ENCODE peak calls at places on chromosome 1, in four cellular contexts. O is tibial nerve, A is fibroblast of lung, U is Panc1. N is an unnamed sample. For H3K4me1, the result is how much of the 10 kb centered on the place peaks cover.

GRCh38 chr1:27418786-27419185 is 26.4 kb downstream of the GPR3 start:
- DNase-seq in O (no peak), A (no peak), U (no peak), N (no peak)

GRCh38 chr1:232372431-232373225 is 257.3 kb downstream of the SIPA1L2 start:
- DNase-seq in O (no peak), A (no peak), U (no peak), N (no peak)

GRCh38 chr1:14345925-14346550 is 252.4 kb upstream of the KAZN start:
- DNase-seq in O (no peak), A (no peak), U (no peak), N (no peak)

GRCh38 chr1:84358695-84359094 is 39.6 kb upstream of the DNASE2B start:
- DNase-seq in O (no peak), A (no peak), U (no peak), N (no peak)

GRCh38 chr1:185656663-185657062 is 77.5 kb upstream of the HMCN1 start:
- DNase-seq in O (no peak), A (no peak), U (no peak), N (no peak)

GRCh38 chr1:93979718-93980319 is 70.6 kb upstream of the GCLM start:
- DNase-seq in O (peak), A (peak), U (no peak), N (no peak)

GRCh38 chr1:86951430-86951829 is 37.0 kb downstream of the HS2ST1 start:
- DNase-seq in O (no peak), A (no peak), U (no peak), N (no peak)

GRCh38 chr1:110190282-110190929 is 19.7 kb upstream of the KCNC4 start:
- DNase-seq in O (no peak), A (no peak), U (no peak), N (peak)

GRCh38 chr1:181014431-181015257 is 8.0 kb downstream of the STX6 start:
- DNase-seq in O (no peak), A (no peak), U (no peak), N (no peak)

GRCh38 chr1:229664133-229664689 is 38.2 kb downstream of the URB2 start:
- DNase-seq in O (no peak), A (peak), U (no peak), N (peak)

GRCh38 chr1:223203011-223203410 is 60.0 kb upstream of the TLR5 start:
- DNase-seq in O (no peak), A (no peak), U (no peak), N (no peak)

GRCh38 chr1:24735619-24736375 is 9.4 kb upstream of the CLIC4 start:
- DNase-seq in O (no peak), A (peak), U (no peak), N (peak)

GRCh38 chr1:23718482-23718881 is 24.8 kb upstream of the ELOA start:
- DNase-seq in O (no peak), A (peak), U (peak), N (no peak)

GRCh38 chr1:227792216-227793078 is 23.0 kb upstream of the PRSS38 start:
- DNase-seq in O (peak), A (no peak), U (no peak), N (no peak)

GRCh38 chr1:5926686-5927435 is 65.4 kb downstream of the NPHP4 start:
- DNase-seq in O (no peak), A (no peak), U (no peak), N (no peak)
- H3K4me1 ChIP-seq in O (under half), A (under half), U (under half), N (under half)

GRCh38 chr1:31768939-31769704 is 5.0 kb upstream of the ADGRB2 start:
- DNase-seq in O (no peak), A (no peak), U (no peak), N (no peak)

GRCh38 chr1:31769720-31770390 is 5.7 kb upstream of the ADGRB2 start:
- DNase-seq in O (no peak), A (no peak), U (no peak), N (peak)

GRCh38 chr1:31773861-31774260 is 9.7 kb upstream of the ADGRB2 start:
- DNase-seq in O (no peak), A (no peak), U (no peak), N (no peak)

GRCh38 chr1:31772669-31773248 is 8.6 kb upstream of the ADGRB2 start:
- DNase-seq in O (no peak), A (no peak), U (no peak), N (no peak)

DNA sequence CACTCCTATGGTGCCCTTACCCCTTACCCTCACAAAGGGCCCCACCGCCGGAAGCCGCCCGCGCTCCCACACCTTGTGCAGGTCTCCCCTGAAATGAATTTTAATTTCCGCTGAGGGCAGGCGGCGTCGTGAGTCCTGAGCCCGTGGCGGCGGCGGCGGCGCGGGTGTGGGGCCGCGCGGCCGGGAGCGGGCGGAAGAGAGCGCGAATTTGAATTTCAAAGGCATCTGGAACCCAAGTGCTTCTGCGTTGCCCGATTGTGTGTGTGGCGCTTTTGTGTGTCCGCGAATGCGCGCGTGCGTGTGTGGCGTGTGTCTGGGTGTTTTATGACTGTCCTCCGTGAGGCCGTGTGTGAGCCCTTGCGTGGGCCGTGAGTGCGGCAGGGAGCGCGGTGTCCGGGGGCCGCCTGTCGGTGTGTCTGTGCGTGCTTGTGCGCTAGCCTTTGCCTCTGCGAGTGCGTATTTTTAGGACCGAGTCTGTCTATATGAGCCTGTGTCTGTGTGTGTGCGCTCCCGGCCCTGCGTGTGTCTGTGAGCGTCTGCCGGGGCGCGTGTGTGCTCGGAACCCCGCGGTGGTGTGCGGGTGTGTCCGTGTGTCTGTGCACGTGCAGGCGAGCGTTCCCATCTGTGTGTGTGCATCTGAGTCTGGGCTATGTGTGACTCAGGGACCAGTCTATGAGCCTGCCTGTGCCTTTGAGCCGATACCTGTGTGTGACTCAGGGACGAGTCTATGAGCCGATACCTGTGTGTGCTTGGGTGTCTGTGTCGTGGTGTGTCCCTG is 7.9 kb upstream of the ADGRB2 start:
- DNase-seq in O (no peak), A (no peak), U (no peak), N (peak)
- H3K4me3 ChIP-seq in O (peak), A (no peak), U (no peak), N (no peak)

DNA sequence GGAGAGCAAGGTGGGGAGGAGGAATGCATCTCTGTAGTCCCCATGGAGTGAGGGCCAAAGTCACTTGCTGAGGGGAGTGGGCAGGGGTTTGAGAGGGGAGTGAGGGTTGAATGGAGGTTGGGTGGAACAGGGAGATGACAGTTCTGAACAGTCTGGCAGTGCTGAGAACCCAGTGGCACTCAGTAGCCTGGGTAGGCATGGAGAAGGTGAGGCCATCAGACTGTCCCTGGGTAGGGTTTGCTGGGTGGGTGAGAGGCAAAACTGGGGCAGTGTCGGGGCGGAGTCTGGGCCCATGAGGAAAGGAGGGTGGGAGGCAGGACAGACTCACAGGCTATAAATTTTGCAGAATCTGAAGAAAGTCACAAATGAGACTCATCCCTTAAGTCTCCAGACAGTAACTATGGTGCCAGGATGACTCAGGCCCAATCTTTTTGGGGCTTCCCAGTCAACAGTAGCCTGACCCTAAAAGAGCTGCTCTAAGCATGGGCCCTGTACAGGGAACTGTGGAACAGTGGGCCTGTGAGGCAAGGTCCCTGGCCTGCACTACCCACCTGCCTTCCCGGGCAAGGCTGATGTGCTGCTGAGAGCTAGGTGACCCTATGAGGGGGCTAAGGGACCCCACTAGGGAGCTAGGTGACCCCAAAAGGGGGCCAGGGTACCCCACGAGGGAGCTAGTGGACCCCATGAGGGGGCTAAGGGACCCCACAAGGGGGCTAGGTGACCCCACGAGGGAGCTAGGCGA is 51.0 kb upstream of the DMRTB1 start:
- DNase-seq in O (no peak), A (no peak), U (no peak), N (no peak)
- H3K4me1 ChIP-seq in O (under half), A (under half), U (under half), N (under half)

GRCh38 chr1:56180806-56181205 is 398.6 kb downstream of the PLPP3 start:
- DNase-seq in O (no peak), A (peak), U (no peak), N (no peak)
- H3K4me3 ChIP-seq in O (no peak), A (peak), U (no peak), N (peak)

GRCh38 chr1:58815069-58815679 is 31.3 kb upstream of the JUN start:
- DNase-seq in O (peak), A (peak), U (peak), N (peak)

GRCh38 chr1:58815680-58816071 is 31.8 kb upstream of the JUN start:
- DNase-seq in O (no peak), A (no peak), U (no peak), N (no peak)

GRCh38 chr1:58813361-58813760 is 29.5 kb upstream of the JUN start:
- DNase-seq in O (no peak), A (no peak), U (no peak), N (no peak)

GRCh38 chr1:58813801-58814200 is 30.0 kb upstream of the JUN start:
- DNase-seq in O (no peak), A (no peak), U (no peak), N (no peak)

GRCh38 chr1:58814251-58815068 is 30.6 kb upstream of the JUN start:
- DNase-seq in O (peak), A (peak), U (no peak), N (peak)
- H3K4me1 ChIP-seq in O (under half), A (under half), U (under half), N (under half)

GRCh38 chr1:52140633-52141512 is 1.0 kb upstream of the ZFYVE9 start:
- DNase-seq in O (no peak), A (peak), U (no peak), N (no peak)

GRCh38 chr1:52141513-52142219 is at the start of gene ZFYVE9:
- DNase-seq in O (peak), A (peak), U (no peak), N (peak)

GRCh38 chr1:52142220-52143153 is 598 bp downstream of the ZFYVE9 start:
- DNase-seq in O (peak), A (peak), U (no peak), N (peak)

GRCh38 chr1:52145137-52145536 is 3.2 kb downstream of the ZFYVE9 start:
- DNase-seq in O (no peak), A (no peak), U (no peak), N (no peak)

DNA sequence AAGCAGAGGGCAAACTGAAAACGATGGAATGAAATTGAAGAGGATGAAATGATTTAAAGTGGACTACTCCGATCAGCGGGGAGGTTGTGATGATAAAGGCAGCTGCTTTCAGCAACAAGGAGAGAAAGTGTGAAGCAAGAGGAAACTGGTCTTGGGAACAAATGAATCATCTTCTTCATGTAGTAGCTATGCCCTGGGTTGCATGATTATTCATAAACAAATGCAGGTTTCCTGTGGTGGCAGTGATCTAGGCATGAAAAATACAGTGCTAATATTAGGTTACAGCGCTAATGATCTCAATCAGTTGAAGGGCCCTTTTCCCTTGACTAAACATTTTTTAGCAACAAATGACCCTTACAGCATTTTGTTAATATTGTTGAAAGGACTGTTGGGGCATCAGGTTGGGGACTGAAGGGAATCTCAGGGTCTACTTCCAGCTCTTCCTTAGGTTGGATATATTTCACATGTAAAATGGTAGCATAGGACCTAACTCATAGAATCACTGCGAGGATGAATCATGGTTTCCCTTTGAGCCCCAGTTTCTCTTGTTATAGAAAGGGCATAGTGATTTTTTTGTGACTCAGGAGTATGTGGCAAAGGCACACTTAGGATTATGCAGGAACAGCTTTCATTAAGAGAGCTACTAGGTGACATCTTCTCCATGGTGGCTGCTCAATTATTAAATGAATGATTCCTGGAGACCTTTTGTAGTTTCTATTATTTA is 1.9 kb upstream of the ZFYVE9 start:
- DNase-seq in O (no peak), A (peak), U (peak), N (no peak)
- H3K4me3 ChIP-seq in O (no peak), A (no peak), U (no peak), N (no peak)

DNA sequence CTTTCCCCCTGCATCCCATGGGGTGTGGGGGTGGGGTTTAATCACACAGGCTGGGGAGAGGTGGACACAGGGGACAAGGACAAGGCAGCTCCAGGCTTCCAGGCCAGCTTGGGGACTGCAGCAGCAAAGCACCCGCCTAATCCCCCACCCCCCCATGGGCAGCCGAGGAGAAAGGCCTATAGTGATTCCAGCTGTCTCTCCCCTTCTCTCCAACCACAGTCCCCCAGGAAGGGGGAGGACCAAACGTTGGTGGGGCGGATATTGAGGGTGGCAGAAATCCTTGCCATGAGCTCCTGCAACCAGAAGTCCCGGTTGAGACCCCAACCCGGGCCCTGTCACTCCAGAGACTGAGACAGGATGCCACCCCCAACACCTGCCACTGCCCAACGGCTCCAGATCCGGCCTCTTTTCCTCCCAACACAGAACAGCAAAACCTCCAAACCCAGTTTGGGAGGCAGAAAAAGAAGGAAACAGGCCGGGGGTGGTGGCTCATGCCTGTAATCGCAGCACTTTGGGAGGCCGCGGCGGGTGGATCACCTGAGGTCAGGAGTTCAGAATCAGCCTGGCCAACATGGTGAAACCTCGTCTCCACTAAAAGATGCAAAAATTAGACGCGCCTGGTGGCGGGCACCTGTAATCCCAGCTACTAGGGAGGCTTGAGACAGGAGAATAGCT is 1.7 kb downstream of the EPHA2 start:
- DNase-seq in O (no peak), A (no peak), U (no peak), N (no peak)
- H3K4me1 ChIP-seq in O (under half), A (under half), U (half or more), N (under half)

GRCh38 chr1:111476761-111477309 is 3.1 kb downstream of the C1orf162 start:
- DNase-seq in O (no peak), A (no peak), U (no peak), N (no peak)
- H3K4me3 ChIP-seq in O (no peak), A (no peak), U (no peak), N (no peak)

DNA sequence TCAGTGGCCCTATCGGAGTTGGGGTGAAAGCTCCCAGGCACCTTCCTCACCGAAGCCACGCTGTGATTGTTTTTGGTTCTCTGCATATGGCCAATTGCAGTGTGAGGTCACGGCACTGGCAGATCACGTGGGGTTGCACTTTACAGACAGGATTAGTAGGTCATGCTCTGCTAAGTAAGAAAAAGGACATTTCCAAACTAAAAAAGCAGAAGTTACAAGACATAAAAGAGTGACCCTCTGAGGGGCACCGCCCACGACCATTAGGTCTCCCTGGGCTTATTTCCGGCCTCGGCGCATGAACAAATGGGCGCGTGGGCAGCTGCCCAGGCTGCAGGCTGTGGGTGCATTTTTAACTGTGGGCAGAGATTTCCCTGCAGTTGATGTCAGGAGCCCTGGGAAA is 2.0 kb downstream of the CAPN9 start:
- DNase-seq in O (no peak), A (no peak), U (no peak), N (no peak)
- H3K4me1 ChIP-seq in O (under half), A (under half), U (under half), N (under half)

N was measured in right cardiac atrium.